ENCODE peak calls at places on chromosomes 5 and 9, in ten cellular contexts. One of them, this sample, is unnamed. For H3K36me3, the result is how much of the 10 kb centered on the place peaks cover.

GRCh38 chr5:61082516-61083280 is 79.6 kb downstream of the SMIM15 start:
- DNase-seq in tibial nerve: no peak
- DNase-seq in prostate gland: no peak
- DNase-seq in uterus: no peak
- DNase-seq in IMR-90: peak
- DNase-seq in esophagus muscularis mucosa: no peak
- DNase-seq in stomach: no peak
- DNase-seq in right lobe of liver: no peak
- DNase-seq in sigmoid colon: no peak
- DNase-seq in ovary: no peak
- DNase-seq in this sample: no peak

GRCh38 chr5:52684056-52684455 is 103.7 kb upstream of the ITGA1 start:
- DNase-seq in stomach: no peak
- DNase-seq in uterus: no peak
- DNase-seq in sigmoid colon: no peak
- DNase-seq in tibial nerve: no peak
- DNase-seq in esophagus muscularis mucosa: no peak
- DNase-seq in prostate gland: no peak
- DNase-seq in right lobe of liver: no peak
- DNase-seq in IMR-90: peak
- DNase-seq in ovary: no peak
- DNase-seq in this sample: no peak

GRCh38 chr5:105587963-105588662 is 2025.5 kb upstream of the NUDT12 start:
- DNase-seq in IMR-90: no peak
- DNase-seq in sigmoid colon: no peak
- DNase-seq in ovary: no peak
- DNase-seq in stomach: no peak
- DNase-seq in uterus: no peak
- DNase-seq in right lobe of liver: no peak
- DNase-seq in esophagus muscularis mucosa: no peak
- DNase-seq in prostate gland: no peak
- DNase-seq in tibial nerve: no peak
- DNase-seq in this sample: no peak

GRCh38 chr5:96093340-96093739 is 131.7 kb upstream of the ELL2 start:
- DNase-seq in stomach: peak
- DNase-seq in prostate gland: peak
- DNase-seq in tibial nerve: no peak
- DNase-seq in IMR-90: no peak
- DNase-seq in ovary: no peak
- DNase-seq in sigmoid colon: no peak
- DNase-seq in right lobe of liver: no peak
- DNase-seq in uterus: no peak
- DNase-seq in esophagus muscularis mucosa: no peak
- DNase-seq in this sample: no peak

GRCh38 chr5:41270423-41271251 is 57.3 kb upstream of the C6 start:
- DNase-seq in uterus: peak
- DNase-seq in IMR-90: peak
- DNase-seq in tibial nerve: peak
- DNase-seq in sigmoid colon: peak
- DNase-seq in right lobe of liver: peak
- DNase-seq in prostate gland: no peak
- DNase-seq in ovary: peak
- DNase-seq in esophagus muscularis mucosa: no peak
- DNase-seq in stomach: peak
- DNase-seq in this sample: peak

GRCh38 chr5:123571927-123572326 is 60.0 kb downstream of the CSNK1G3 start:
- DNase-seq in IMR-90: no peak
- DNase-seq in ovary: no peak
- DNase-seq in tibial nerve: no peak
- DNase-seq in esophagus muscularis mucosa: no peak
- DNase-seq in uterus: no peak
- DNase-seq in stomach: no peak
- DNase-seq in sigmoid colon: no peak
- DNase-seq in right lobe of liver: no peak
- DNase-seq in prostate gland: no peak
- DNase-seq in this sample: no peak

GRCh38 chr5:117475925-117476324 is 901.3 kb upstream of the SEMA6A start:
- DNase-seq in sigmoid colon: no peak
- DNase-seq in stomach: no peak
- DNase-seq in right lobe of liver: no peak
- DNase-seq in tibial nerve: no peak
- DNase-seq in IMR-90: no peak
- DNase-seq in prostate gland: no peak
- DNase-seq in uterus: no peak
- DNase-seq in ovary: no peak
- DNase-seq in esophagus muscularis mucosa: no peak
- DNase-seq in this sample: no peak

GRCh38 chr9:126509718-126510117 is 104.0 kb upstream of the LMX1B start:
- DNase-seq in right lobe of liver: no peak
- DNase-seq in prostate gland: no peak
- DNase-seq in sigmoid colon: peak
- DNase-seq in ovary: no peak
- DNase-seq in stomach: no peak
- DNase-seq in tibial nerve: no peak
- DNase-seq in esophagus muscularis mucosa: no peak
- DNase-seq in uterus: no peak
- DNase-seq in IMR-90: no peak
- DNase-seq in this sample: no peak

GRCh38 chr9:75148551-75148950 is 60.2 kb downstream of the OSTF1 start:
- DNase-seq in stomach: no peak
- DNase-seq in esophagus muscularis mucosa: no peak
- DNase-seq in ovary: no peak
- DNase-seq in prostate gland: no peak
- DNase-seq in tibial nerve: no peak
- DNase-seq in right lobe of liver: no peak
- DNase-seq in IMR-90: peak
- DNase-seq in sigmoid colon: no peak
- DNase-seq in uterus: no peak
- DNase-seq in this sample: no peak

GRCh38 chr5:135608361-135608760 is 29.6 kb upstream of the CXCL14 start:
- DNase-seq in IMR-90: no peak
- DNase-seq in right lobe of liver: no peak
- DNase-seq in ovary: no peak
- DNase-seq in stomach: no peak
- DNase-seq in uterus: no peak
- DNase-seq in tibial nerve: no peak
- DNase-seq in prostate gland: no peak
- DNase-seq in esophagus muscularis mucosa: peak
- DNase-seq in sigmoid colon: no peak
- DNase-seq in this sample: no peak

GRCh38 chr9:2857564-2858198 is 13.8 kb upstream of the PUM3 start:
- DNase-seq in IMR-90: peak
- DNase-seq in esophagus muscularis mucosa: peak
- DNase-seq in stomach: peak
- DNase-seq in ovary: peak
- DNase-seq in prostate gland: peak
- DNase-seq in right lobe of liver: peak
- DNase-seq in tibial nerve: peak
- DNase-seq in uterus: peak
- DNase-seq in sigmoid colon: peak
- DNase-seq in this sample: peak

GRCh38 chr9:128190516-128191405 is 611 bp downstream of the CIZ1 start:
- DNase-seq in ovary: peak
- DNase-seq in sigmoid colon: no peak
- DNase-seq in uterus: peak
- DNase-seq in esophagus muscularis mucosa: no peak
- DNase-seq in tibial nerve: no peak
- DNase-seq in stomach: no peak
- DNase-seq in IMR-90: no peak
- DNase-seq in right lobe of liver: peak
- DNase-seq in prostate gland: no peak
- DNase-seq in this sample: peak

GRCh38 chr5:181215997-181216982 is 6.8 kb upstream of the TRIM41 start:
- DNase-seq in ovary: peak
- DNase-seq in tibial nerve: no peak
- DNase-seq in uterus: no peak
- DNase-seq in stomach: no peak
- DNase-seq in sigmoid colon: no peak
- DNase-seq in prostate gland: no peak
- DNase-seq in esophagus muscularis mucosa: no peak
- DNase-seq in right lobe of liver: no peak
- DNase-seq in IMR-90: no peak
- DNase-seq in this sample: no peak
- H3K4me3 ChIP-seq in ovary: peak
- H3K4me3 ChIP-seq in tibial nerve: peak
- H3K4me3 ChIP-seq in uterus: peak
- H3K4me3 ChIP-seq in stomach: peak
- H3K4me3 ChIP-seq in sigmoid colon: peak
- H3K4me3 ChIP-seq in prostate gland: peak
- H3K4me3 ChIP-seq in esophagus muscularis mucosa: peak
- H3K4me3 ChIP-seq in right lobe of liver: peak
- H3K4me3 ChIP-seq in IMR-90: peak
- H3K4me3 ChIP-seq in this sample: no peak

DNA sequence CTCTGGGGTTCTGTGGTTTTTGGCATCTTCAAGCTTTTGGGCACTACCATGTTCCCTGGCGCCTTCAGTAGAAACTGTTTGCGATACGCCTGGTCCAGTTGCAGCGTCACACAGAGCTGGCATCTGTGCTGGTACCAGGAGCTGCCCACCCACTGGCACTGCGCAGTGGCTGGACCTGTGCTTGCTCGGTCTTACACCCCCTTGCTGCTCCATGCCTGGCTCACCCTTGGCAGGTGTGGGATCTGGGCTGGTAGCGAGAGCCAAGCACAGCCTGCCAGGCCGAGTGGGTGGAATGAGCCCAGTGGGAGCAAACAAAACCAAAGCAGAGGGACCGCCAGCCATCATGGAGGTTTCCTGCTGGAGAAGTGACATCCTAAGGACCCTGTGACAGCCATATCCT is 170.2 kb upstream of the IRX2 start:
- DNase-seq in stomach: no peak
- DNase-seq in sigmoid colon: no peak
- DNase-seq in prostate gland: no peak
- DNase-seq in tibial nerve: no peak
- DNase-seq in esophagus muscularis mucosa: no peak
- DNase-seq in uterus: no peak
- DNase-seq in ovary: no peak
- DNase-seq in right lobe of liver: no peak
- DNase-seq in IMR-90: no peak
- DNase-seq in this sample: no peak
- H3K36me3 ChIP-seq in stomach: under half
- H3K36me3 ChIP-seq in sigmoid colon: under half
- H3K36me3 ChIP-seq in prostate gland: under half
- H3K36me3 ChIP-seq in tibial nerve: under half
- H3K36me3 ChIP-seq in esophagus muscularis mucosa: under half
- H3K36me3 ChIP-seq in uterus: under half
- H3K36me3 ChIP-seq in ovary: under half
- H3K36me3 ChIP-seq in right lobe of liver: under half
- H3K36me3 ChIP-seq in IMR-90: under half
- H3K36me3 ChIP-seq in this sample: under half

DNA sequence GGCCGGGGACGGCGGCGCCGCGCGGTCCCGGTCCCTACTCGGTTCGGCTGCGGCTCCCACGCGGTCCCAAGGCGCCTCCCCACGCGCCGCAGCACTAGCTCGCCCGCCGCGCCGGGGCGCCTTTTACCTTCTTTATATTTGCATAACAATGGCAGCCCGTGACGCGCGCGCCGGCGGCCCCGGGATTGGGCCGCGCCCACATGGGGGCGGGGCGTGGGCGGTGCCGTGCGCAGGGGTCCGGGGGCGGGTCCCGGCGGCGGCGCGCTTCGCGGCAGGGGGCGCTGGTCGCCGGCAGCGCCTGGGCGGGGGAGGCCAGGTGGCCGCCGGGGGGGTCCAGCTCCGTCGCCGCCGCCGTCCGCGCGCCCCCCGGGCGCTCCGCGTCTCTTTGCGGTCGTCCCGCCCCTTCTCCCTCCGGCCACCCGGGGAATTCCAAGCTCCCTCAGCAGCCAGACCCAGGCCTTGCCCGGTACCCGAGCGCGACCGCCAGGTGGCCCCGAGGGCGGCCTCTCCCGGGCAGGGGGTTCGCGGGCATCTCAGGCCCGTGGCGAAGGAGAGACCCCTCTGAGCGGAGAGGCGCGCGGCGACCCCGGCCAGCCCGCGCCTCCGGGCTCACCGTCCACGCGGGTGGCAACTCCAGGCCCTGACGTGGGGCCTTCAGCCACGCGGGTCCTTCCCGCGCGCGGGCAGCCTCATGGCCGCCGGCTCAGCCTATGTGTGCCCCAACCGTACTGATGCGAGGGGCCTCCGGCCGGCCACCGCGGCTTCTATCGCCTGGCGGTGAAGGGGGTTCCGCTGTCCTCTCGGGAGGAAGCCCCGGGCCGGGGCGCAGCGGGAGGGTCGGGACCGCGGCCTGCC is at the start of gene NRARP:
- DNase-seq in uterus: peak
- DNase-seq in sigmoid colon: peak
- DNase-seq in esophagus muscularis mucosa: no peak
- DNase-seq in prostate gland: peak
- DNase-seq in ovary: peak
- DNase-seq in tibial nerve: peak
- DNase-seq in stomach: peak
- DNase-seq in IMR-90: peak
- DNase-seq in right lobe of liver: peak
- DNase-seq in this sample: peak
- TF ChIP-seq POLR2A in uterus: peak
- TF ChIP-seq POLR2A in sigmoid colon: no peak
- TF ChIP-seq POLR2A in esophagus muscularis mucosa: no peak
- TF ChIP-seq POLR2A in prostate gland: peak
- TF ChIP-seq POLR2A in ovary: no peak
- TF ChIP-seq POLR2A in tibial nerve: peak
- TF ChIP-seq POLR2A in stomach: no peak
- TF ChIP-seq POLR2A in IMR-90: peak
- TF ChIP-seq POLR2A in right lobe of liver: peak
- TF ChIP-seq POLR2A in this sample: peak

DNA sequence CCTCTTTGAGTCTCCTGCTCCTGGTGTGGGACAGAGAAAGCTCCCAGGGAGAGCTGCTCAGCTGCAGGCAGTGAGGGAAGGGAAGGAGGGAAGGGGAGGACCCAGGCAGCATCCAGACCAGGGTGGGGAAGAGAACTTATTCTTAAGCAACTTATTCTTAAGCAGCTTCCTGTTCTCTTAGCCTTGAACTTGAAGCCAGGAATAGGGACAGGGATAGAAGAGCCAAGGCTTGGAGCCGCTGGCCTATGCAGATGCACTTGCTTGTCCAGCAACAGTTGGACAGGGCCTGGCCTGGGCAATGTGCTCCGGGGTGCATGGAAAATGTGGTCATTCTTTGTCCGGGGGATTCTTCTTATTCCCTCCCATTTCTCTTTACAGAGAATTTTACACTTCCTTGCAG is 31.4 kb upstream of the SPTLC1 start:
- DNase-seq in tibial nerve: no peak
- DNase-seq in uterus: no peak
- DNase-seq in stomach: no peak
- DNase-seq in IMR-90: peak
- DNase-seq in sigmoid colon: no peak
- DNase-seq in esophagus muscularis mucosa: no peak
- DNase-seq in prostate gland: no peak
- DNase-seq in right lobe of liver: no peak
- DNase-seq in ovary: no peak
- DNase-seq in this sample: no peak
- H3K4me3 ChIP-seq in tibial nerve: no peak
- H3K4me3 ChIP-seq in uterus: no peak
- H3K4me3 ChIP-seq in stomach: no peak
- H3K4me3 ChIP-seq in IMR-90: no peak
- H3K4me3 ChIP-seq in sigmoid colon: no peak
- H3K4me3 ChIP-seq in esophagus muscularis mucosa: peak
- H3K4me3 ChIP-seq in prostate gland: no peak
- H3K4me3 ChIP-seq in right lobe of liver: no peak
- H3K4me3 ChIP-seq in ovary: no peak
- H3K4me3 ChIP-seq in this sample: no peak

GRCh38 chr5:74519679-74520078 is 120.8 kb downstream of the ENC1 start:
- DNase-seq in right lobe of liver: no peak
- DNase-seq in tibial nerve: no peak
- DNase-seq in IMR-90: no peak
- DNase-seq in stomach: no peak
- DNase-seq in esophagus muscularis mucosa: no peak
- DNase-seq in uterus: no peak
- DNase-seq in sigmoid colon: no peak
- DNase-seq in prostate gland: no peak
- DNase-seq in ovary: no peak
- DNase-seq in this sample: no peak
- H3K36me3 ChIP-seq in right lobe of liver: under half
- H3K36me3 ChIP-seq in tibial nerve: under half
- H3K36me3 ChIP-seq in IMR-90: under half
- H3K36me3 ChIP-seq in stomach: under half
- H3K36me3 ChIP-seq in esophagus muscularis mucosa: under half
- H3K36me3 ChIP-seq in uterus: under half
- H3K36me3 ChIP-seq in sigmoid colon: under half
- H3K36me3 ChIP-seq in prostate gland: under half
- H3K36me3 ChIP-seq in ovary: under half
- H3K36me3 ChIP-seq in this sample: under half